ENCODE peak calls at places on chromosomes 7 and 10, in four cellular contexts. R is cardiac fibroblast, D is IMR-90, B is choroid plexus epithelial cell. T is an unnamed sample.
A peak's percentile ranks its signal among the peaks of the same experiment; 100 is the strongest.

GRCh38 chr10:112732277-112732891 is 217.7 kb upstream of the TCF7L2 start:
- DNase-seq in R (peak; percentile 61), D (no peak), B (no peak), T (peak; percentile 37)

GRCh38 chr10:30422981-30423654 is 10.9 kb upstream of the MAP3K8 start:
- DNase-seq in R (peak; percentile 79), D (peak; percentile 86), B (peak; percentile 86), T (peak; percentile 84)

GRCh38 chr10:122062831-122063674 is 74.1 kb downstream of the TACC2 start:
- DNase-seq in R (peak; percentile 90), D (peak; percentile 83), B (peak; percentile 93), T (peak; percentile 96)

GRCh38 chr7:21941570-21942224 is 4.0 kb downstream of the CDCA7L start:
- DNase-seq in R (no peak), D (peak; percentile 43), B (peak; percentile 30), T (peak; percentile 26)

GRCh38 chr7:119482209-119482608 is 790.8 kb upstream of the KCND2 start:
- DNase-seq in R (peak; percentile 46), D (no peak), B (peak; percentile 7), T (peak; percentile 11)

GRCh38 chr10:113524120-113524519 is 28.7 kb upstream of the HABP2 start:
- DNase-seq in R (no peak), D (no peak), B (no peak), T (no peak)

GRCh38 chr7:36135700-36136099 is 17.4 kb upstream of the EEPD1 start:
- DNase-seq in R (no peak), D (no peak), B (no peak), T (no peak)

GRCh38 chr7:641269-641671 is 85.2 kb upstream of the DNAAF5 start:
- DNase-seq in R (peak; percentile 17), D (no peak), B (peak; percentile 15), T (no peak)

GRCh38 chr7:18558910-18559309 is 63.4 kb downstream of the HDAC9 start:
- DNase-seq in R (no peak), D (no peak), B (no peak), T (no peak)

GRCh38 chr10:1376384-1376945 is 320.3 kb downstream of the WDR37 start:
- DNase-seq in R (no peak), D (no peak), B (no peak), T (no peak)

GRCh38 chr10:108385963-108386362 is 1221.5 kb upstream of the SORCS1 start:
- DNase-seq in R (no peak), D (no peak), B (no peak), T (no peak)

GRCh38 chr10:70191906-70192305 is 21.6 kb upstream of the SAR1A start:
- DNase-seq in R (peak; percentile 95), D (peak; percentile 95), B (peak; percentile 95), T (peak; percentile 95)

GRCh38 chr10:74977913-74978847 is 133.3 kb upstream of the SAMD8 start:
- DNase-seq in R (no peak), D (no peak), B (no peak), T (no peak)

GRCh38 chr10:97297556-97298222 is 5.3 kb upstream of the ARHGAP19 start:
- DNase-seq in R (no peak), D (no peak), B (peak; percentile 53), T (no peak)

GRCh38 chr10:9096288-9096687 is 1041.8 kb downstream of the GATA3 start:
- DNase-seq in R (no peak), D (no peak), B (no peak), T (no peak)

GRCh38 chr7:131927770-131928169 is 371.3 kb upstream of the PODXL start:
- DNase-seq in R (no peak), D (no peak), B (no peak), T (no peak)

GRCh38 chr10:5157501-5157900 is 27.4 kb downstream of the AKR1C8 start:
- DNase-seq in R (no peak), D (no peak), B (no peak), T (no peak)

GRCh38 chr10:774661-775244 is 85.3 kb upstream of the DIP2C start:
- DNase-seq in R (no peak), D (no peak), B (no peak), T (no peak)

GRCh38 chr10:73859441-73860049 is 14.8 kb downstream of the CAMK2G start:
- DNase-seq in R (peak; percentile 41), D (no peak), B (peak; percentile 53), T (no peak)

GRCh38 chr7:70268179-70268578 is 669.9 kb downstream of the AUTS2 start:
- DNase-seq in R (no peak), D (no peak), B (no peak), T (no peak)

GRCh38 chr7:70266186-70266585 is 667.9 kb downstream of the AUTS2 start:
- DNase-seq in R (no peak), D (no peak), B (peak; percentile 2), T (peak; percentile 5)

GRCh38 chr7:70270149-70270548 is 671.9 kb downstream of the AUTS2 start:
- DNase-seq in R (no peak), D (no peak), B (no peak), T (no peak)

GRCh38 chr7:70271617-70272081 is 673.4 kb downstream of the AUTS2 start:
- DNase-seq in R (no peak), D (no peak), B (no peak), T (no peak)

GRCh38 chr7:70267381-70267780 is 669.1 kb downstream of the AUTS2 start:
- DNase-seq in R (no peak), D (no peak), B (no peak), T (no peak)
- H3K4me3 ChIP-seq in R (no peak overlapping the region), D (no peak overlapping the region), B (no peak overlapping the region), T (no peak overlapping the region)

DNA sequence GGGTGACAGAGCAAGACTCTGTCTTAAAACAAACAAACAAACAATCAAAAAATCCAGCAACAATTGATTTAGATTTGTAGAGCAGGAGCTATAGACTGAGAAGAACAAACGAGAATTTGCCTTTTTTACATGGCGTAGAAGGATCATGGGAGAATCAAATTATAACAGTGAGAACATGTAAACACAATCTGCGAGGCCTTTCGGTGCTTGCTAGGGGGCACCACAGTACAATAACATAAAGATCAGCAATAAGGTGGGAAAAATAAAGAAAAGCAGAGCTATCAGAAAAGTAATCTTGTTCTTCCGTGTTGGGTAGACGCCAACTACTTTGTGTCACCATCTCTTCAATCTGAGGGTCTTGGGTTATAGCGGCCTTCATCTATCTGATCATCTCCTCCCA is 82.2 kb downstream of the NOD1 start:
- DNase-seq in R (no peak), D (no peak), B (peak; percentile 43), T (peak; percentile 12)
- TF ChIP-seq CTCF in R (no peak), D (no peak), B (peak; percentile 56), T (peak; percentile 25)

GRCh38 chr7:30282735-30283134 is 1.7 kb upstream of the ZNRF2 start:
- DNase-seq in R (no peak), D (no peak), B (no peak), T (no peak)
- H3K4me3 ChIP-seq in R (no peak overlapping the region), D (no peak overlapping the region), B (no peak overlapping the region), T (no peak overlapping the region)

GRCh38 chr10:34288634-34289033 is 526.5 kb downstream of the PARD3 start:
- DNase-seq in R (peak; percentile 65), D (peak; percentile 45), B (peak; percentile 65), T (peak; percentile 42)
- TF ChIP-seq CTCF in R (no peak), D (no peak), B (no peak), T (no peak)

GRCh38 chr7:155802906-155803417 is 9.3 kb downstream of the SHH start:
- DNase-seq in R (no peak), D (no peak), B (no peak), T (no peak)

GRCh38 chr7:155804897-155805825 is 7.1 kb downstream of the SHH start:
- DNase-seq in R (peak; percentile 76), D (peak; percentile 65), B (peak; percentile 80), T (peak; percentile 78)

GRCh38 chr7:155802291-155802690 is 10.0 kb downstream of the SHH start:
- DNase-seq in R (no peak), D (no peak), B (no peak), T (no peak)

GRCh38 chr7:155804431-155804831 is 7.8 kb downstream of the SHH start:
- DNase-seq in R (no peak), D (no peak), B (no peak), T (no peak)

GRCh38 chr7:155803418-155804376 is 8.6 kb downstream of the SHH start:
- DNase-seq in R (no peak), D (no peak), B (no peak), T (no peak)
- H3K4me3 ChIP-seq in R (peak overlapping the region; percentile 41), D (peak overlapping the region; percentile 24), B (peak overlapping the region; percentile 29), T (peak overlapping the region; percentile 36)

GRCh38 chr10:27530477-27530876 is 26.4 kb downstream of the RAB18 start:
- DNase-seq in R (no peak), D (no peak), B (no peak), T (no peak)
- TF ChIP-seq CTCF in R (no peak), D (no peak), B (no peak), T (no peak)

DNA sequence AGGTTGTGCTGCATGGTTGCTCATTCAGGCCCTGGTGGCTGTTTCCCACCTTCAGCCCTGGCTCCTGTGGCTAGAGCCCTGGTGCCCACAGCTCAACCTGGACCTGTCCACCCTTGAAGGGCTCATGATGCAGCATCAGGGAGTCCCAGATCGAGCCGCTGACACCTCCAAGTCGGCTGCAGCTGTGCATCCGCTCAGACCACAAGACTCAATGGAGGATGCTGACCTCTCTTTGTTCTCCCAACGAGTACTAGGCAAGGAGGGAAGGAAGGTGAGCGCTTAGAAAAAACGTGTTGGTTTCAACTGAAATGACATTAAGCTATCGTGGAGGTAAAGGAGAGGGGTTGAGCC is 9.5 kb upstream of the C10orf95 start:
- DNase-seq in R (no peak), D (no peak), B (no peak), T (no peak)
- H3K4me3 ChIP-seq in R (peak overlapping the region; percentile 51), D (peak overlapping the region; percentile 58), B (peak overlapping the region; percentile 62), T (peak overlapping the region; percentile 59)

GRCh38 chr7:73329861-73330581 is 2.1 kb downstream of the FKBP6 start:
- DNase-seq in R (peak; percentile 36), D (peak; percentile 36), B (peak; percentile 65), T (peak; percentile 39)
- TF ChIP-seq CTCF in R (no peak), D (no peak), B (no peak), T (no peak)